ENCODE peak calls at places on chromosomes 7 and 10, in four cellular contexts. S is upper lobe of left lung, N is substantia nigra, X is RWPE1. A is an unnamed sample.

GRCh38 chr10:5297466-5297865 is 67.3 kb upstream of the UCN3 start:
- DNase-seq in X (peak), S (peak), N (no peak), A (no peak)

GRCh38 chr7:39709029-39709428 is 85.7 kb downstream of the RALA start:
- DNase-seq in N (no peak), S (no peak), X (no peak), A (no peak)

GRCh38 chr7:93013471-93014061 is 104.2 kb downstream of the SAMD9 start:
- DNase-seq in N (no peak), X (no peak), S (no peak), A (no peak)

GRCh38 chr10:48316236-48316635 is 9.8 kb downstream of the MAPK8 start:
- DNase-seq in X (no peak), N (no peak), S (no peak), A (no peak)

GRCh38 chr10:69655868-69656555 is 26.0 kb downstream of the FAM241B start:
- DNase-seq in X (no peak), N (no peak), S (no peak), A (no peak)

GRCh38 chr10:3935933-3936359 is 150.9 kb upstream of the KLF6 start:
- DNase-seq in X (no peak), S (no peak), N (no peak), A (no peak)

GRCh38 chr7:156123362-156123761 is 311.1 kb upstream of the SHH start:
- DNase-seq in N (no peak), S (no peak), X (no peak), A (no peak)

GRCh38 chr7:29135851-29136250 is 10.5 kb downstream of the CPVL start:
- DNase-seq in N (no peak), S (no peak), X (no peak), A (no peak)

GRCh38 chr7:78015574-78016260 is 217.1 kb downstream of the PHTF2 start:
- DNase-seq in S (no peak), N (no peak), X (no peak), A (no peak)

GRCh38 chr10:64486149-64486548 is 964.9 kb downstream of the REEP3 start:
- DNase-seq in X (peak), S (no peak), N (no peak), A (no peak)

GRCh38 chr10:682931-683447 is 6.5 kb downstream of the DIP2C start:
- DNase-seq in S (no peak), X (no peak), N (no peak), A (no peak)

GRCh38 chr10:119045561-119045960 is 16.0 kb downstream of the NANOS1 start:
- DNase-seq in N (no peak), X (no peak), S (no peak), A (no peak)

GRCh38 chr7:131774419-131775220 is 218.2 kb upstream of the PODXL start:
- DNase-seq in S (no peak), X (peak), N (no peak), A (peak)

GRCh38 chr7:31729195-31729804 is 42.3 kb downstream of the PPP1R17 start:
- DNase-seq in N (no peak), S (no peak), X (peak), A (no peak)

GRCh38 chr7:19262794-19263193 is 117.6 kb upstream of the FERD3L start:
- DNase-seq in N (no peak), S (no peak), X (no peak), A (no peak)

GRCh38 chr10:4983615-4984216 is 19.9 kb downstream of the AKR1C2 start:
- DNase-seq in X (no peak), S (no peak), N (no peak), A (no peak)

GRCh38 chr7:97075928-97076327 is 41.6 kb upstream of the SDHAF3 start:
- DNase-seq in X (no peak), S (no peak), N (no peak), A (no peak)

GRCh38 chr7:17998692-17999091 is 29.0 kb downstream of the PRPS1L1 start:
- DNase-seq in S (no peak), X (no peak), N (no peak), A (no peak)

GRCh38 chr10:53894145-53894544 is 906.9 kb downstream of the PCDH15 start:
- DNase-seq in S (no peak), N (no peak), X (no peak), A (no peak)

GRCh38 chr10:55146032-55146431 is 345.0 kb upstream of the PCDH15 start:
- DNase-seq in X (peak), S (no peak), N (no peak), A (no peak)

GRCh38 chr10:70267161-70267933 is 16.5 kb downstream of the NPFFR1 start:
- DNase-seq in X (peak), S (peak), N (no peak), A (no peak)

GRCh38 chr10:517236-517635 is 172.2 kb downstream of the DIP2C start:
- DNase-seq in X (no peak), N (no peak), S (peak), A (peak)

GRCh38 chr7:83603644-83604043 is 45.3 kb downstream of the SEMA3E start:
- DNase-seq in S (no peak), X (no peak), N (no peak), A (no peak)

GRCh38 chr10:85148693-85149640 is 820.6 kb downstream of the CCSER2 start:
- DNase-seq in N (no peak), X (no peak), S (peak), A (no peak)

GRCh38 chr7:137986252-137987010 is 15.5 kb downstream of the CREB3L2 start:
- DNase-seq in X (no peak), N (no peak), S (no peak), A (no peak)

GRCh38 chr7:129906700-129907099 is 46.1 kb downstream of the UBE2H start:
- DNase-seq in S (no peak), X (no peak), N (no peak), A (no peak)
- H3K27ac ChIP-seq in S (no peak), X (no peak), N (no peak), A (no peak)

GRCh38 chr10:24449769-24450310 is 240.9 kb downstream of the KIAA1217 start:
- DNase-seq in N (no peak), X (no peak), S (no peak), A (no peak)
- H3K27ac ChIP-seq in N (no peak), X (no peak), S (no peak), A (no peak)

GRCh38 chr10:122293156-122293978 is 22.3 kb downstream of the BTBD16 start:
- DNase-seq in X (no peak), S (no peak), N (no peak), A (no peak)

GRCh38 chr10:122292376-122292775 is 21.3 kb downstream of the BTBD16 start:
- DNase-seq in X (no peak), N (no peak), S (no peak), A (no peak)

GRCh38 chr10:122294511-122295422 is 23.7 kb downstream of the BTBD16 start:
- DNase-seq in X (no peak), S (no peak), N (no peak), A (no peak)

GRCh38 chr10:122295423-122295947 is 24.4 kb downstream of the BTBD16 start:
- DNase-seq in N (no peak), S (no peak), X (no peak), A (no peak)

GRCh38 chr10:122294006-122294405 is 22.9 kb downstream of the BTBD16 start:
- DNase-seq in X (peak), S (no peak), N (no peak), A (no peak)
- H3K27ac ChIP-seq in X (peak), S (no peak), N (no peak), A (no peak)

DNA sequence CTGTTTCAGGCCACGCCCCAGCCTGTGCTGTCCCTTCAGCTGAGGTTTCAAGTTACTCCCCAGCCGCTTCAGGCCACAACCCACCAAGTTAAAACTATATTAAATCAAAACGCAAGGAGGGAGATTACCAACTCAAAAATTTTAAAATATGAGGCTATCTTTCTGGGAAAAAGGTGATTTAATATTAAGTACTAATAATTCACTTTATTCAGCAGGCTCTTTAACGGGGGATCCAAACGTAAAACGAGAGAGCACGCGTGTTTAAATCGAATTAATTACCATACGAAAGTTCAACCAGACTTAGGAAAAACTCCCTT is 1.2 kb upstream of the AKR1B15 start:
- DNase-seq in N (no peak), X (peak), S (peak), A (peak)
- H3K27ac ChIP-seq in N (no peak), X (peak), S (no peak), A (peak)

GRCh38 chr7:7118822-7119221 is 63.5 kb upstream of the C1GALT1 start:
- DNase-seq in N (no peak), S (no peak), X (no peak), A (no peak)
- H3K27ac ChIP-seq in N (no peak), S (no peak), X (no peak), A (peak)

GRCh38 chr10:11603741-11604140 is 7.7 kb downstream of the USP6NL start:
- DNase-seq in S (no peak), X (no peak), N (no peak), A (no peak)

GRCh38 chr10:11602357-11602756 is 9.1 kb downstream of the USP6NL start:
- DNase-seq in N (no peak), S (no peak), X (no peak), A (no peak)

GRCh38 chr10:11600280-11600679 is 11.2 kb downstream of the USP6NL start:
- DNase-seq in X (no peak), N (no peak), S (no peak), A (no peak)

GRCh38 chr10:11602919-11603523 is 8.4 kb downstream of the USP6NL start:
- DNase-seq in S (no peak), X (no peak), N (no peak), A (no peak)

GRCh38 chr10:11601670-11602069 is 9.8 kb downstream of the USP6NL start:
- DNase-seq in N (no peak), X (no peak), S (no peak), A (no peak)
- H3K27ac ChIP-seq in N (no peak), X (no peak), S (no peak), A (no peak)

GRCh38 chr10:130301026-130301892 is 165.1 kb downstream of the GLRX3 start:
- DNase-seq in N (no peak), X (no peak), S (no peak), A (no peak)
- H3K27ac ChIP-seq in N (no peak), X (no peak), S (no peak), A (no peak)

DNA sequence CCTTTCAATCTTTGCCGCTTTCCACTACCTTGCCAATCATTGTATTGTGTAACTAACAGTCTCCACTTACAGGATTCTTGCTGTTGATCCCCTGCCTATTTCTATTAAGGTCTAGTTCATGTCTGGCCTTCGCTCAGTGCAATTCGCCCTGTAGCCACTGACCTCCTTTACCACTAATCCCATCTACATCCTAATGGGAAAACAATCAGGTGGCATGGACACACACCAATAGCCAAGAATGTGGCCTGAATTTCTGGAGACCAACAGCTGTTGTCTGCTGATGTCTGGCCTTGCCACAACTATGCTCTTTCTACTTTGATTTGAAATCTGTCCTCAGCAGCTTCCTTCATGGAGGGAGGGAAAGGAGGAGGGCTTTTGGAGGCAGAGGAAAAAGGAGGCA is 546.2 kb downstream of the SORCS3 start:
- DNase-seq in S (no peak), N (no peak), X (no peak), A (peak)
- H3K27ac ChIP-seq in S (no peak), N (no peak), X (no peak), A (no peak)